ENCODE peak calls at places on chromosomes 5 and 9, in five cellular contexts. A is heart left ventricle, I is HepG2, O is ovary, B is thyroid gland. V is an unnamed sample.

GRCh38 chr9:88051138-88051537 is 76.8 kb upstream of the CDK20 start:
- DNase-seq in A (no peak), B (no peak), O (no peak), I (no peak), V (no peak)

GRCh38 chr5:131541766-131542165 is 93.3 kb downstream of the RAPGEF6 start:
- DNase-seq in A (no peak), B (no peak), I (no peak), O (no peak), V (no peak)

GRCh38 chr5:171701138-171701537 is 84.5 kb upstream of the SMIM23 start:
- DNase-seq in A (peak; percentile 45), B (peak; percentile 35), O (no peak), I (no peak), V (no peak)

GRCh38 chr9:125549465-125550215 is 157.4 kb downstream of the MAPKAP1 start:
- DNase-seq in I (peak; percentile 57), A (peak; percentile 66), O (peak; percentile 68), B (peak; percentile 81), V (peak; percentile 77)

GRCh38 chr9:125649826-125650225 is 57.2 kb downstream of the MAPKAP1 start:
- DNase-seq in O (no peak), I (no peak), B (no peak), A (no peak), V (no peak)

GRCh38 chr5:2896371-2897275 is 145.1 kb upstream of the IRX2 start:
- DNase-seq in B (no peak), A (no peak), I (no peak), O (no peak), V (no peak)

GRCh38 chr9:125749951-125750655 is 2.9 kb downstream of the PBX3 start:
- DNase-seq in I (peak; percentile 62), B (no peak), A (no peak), O (no peak), V (no peak)

GRCh38 chr5:56591081-56591480 is 224.3 kb upstream of the MAP3K1 start:
- DNase-seq in I (no peak), A (no peak), B (no peak), O (no peak), V (no peak)

GRCh38 chr9:5553211-5553610 is 42.9 kb downstream of the PDCD1LG2 start:
- DNase-seq in B (no peak), A (no peak), I (no peak), O (no peak), V (no peak)

GRCh38 chr9:135098400-135099105 is 11.1 kb downstream of the OLFM1 start:
- DNase-seq in O (peak; percentile 59), B (peak; percentile 38), A (peak; percentile 46), I (no peak), V (no peak)

GRCh38 chr5:9653811-9654210 is 23.7 kb upstream of the TAS2R1 start:
- DNase-seq in I (no peak), A (peak; percentile 87), B (no peak), O (no peak), V (peak; percentile 70)

GRCh38 chr5:144864113-144864512 is 693.4 kb downstream of the KCTD16 start:
- DNase-seq in B (no peak), A (no peak), O (no peak), I (no peak), V (no peak)

GRCh38 chr9:118609355-118610044 is 759.7 kb downstream of the BRINP1 start:
- DNase-seq in A (no peak), O (no peak), B (peak; percentile 3), I (no peak), V (no peak)

GRCh38 chr5:143547342-143547741 is 143.9 kb upstream of the NR3C1 start:
- DNase-seq in B (no peak), A (no peak), O (no peak), I (peak; percentile 90), V (no peak)

DNA sequence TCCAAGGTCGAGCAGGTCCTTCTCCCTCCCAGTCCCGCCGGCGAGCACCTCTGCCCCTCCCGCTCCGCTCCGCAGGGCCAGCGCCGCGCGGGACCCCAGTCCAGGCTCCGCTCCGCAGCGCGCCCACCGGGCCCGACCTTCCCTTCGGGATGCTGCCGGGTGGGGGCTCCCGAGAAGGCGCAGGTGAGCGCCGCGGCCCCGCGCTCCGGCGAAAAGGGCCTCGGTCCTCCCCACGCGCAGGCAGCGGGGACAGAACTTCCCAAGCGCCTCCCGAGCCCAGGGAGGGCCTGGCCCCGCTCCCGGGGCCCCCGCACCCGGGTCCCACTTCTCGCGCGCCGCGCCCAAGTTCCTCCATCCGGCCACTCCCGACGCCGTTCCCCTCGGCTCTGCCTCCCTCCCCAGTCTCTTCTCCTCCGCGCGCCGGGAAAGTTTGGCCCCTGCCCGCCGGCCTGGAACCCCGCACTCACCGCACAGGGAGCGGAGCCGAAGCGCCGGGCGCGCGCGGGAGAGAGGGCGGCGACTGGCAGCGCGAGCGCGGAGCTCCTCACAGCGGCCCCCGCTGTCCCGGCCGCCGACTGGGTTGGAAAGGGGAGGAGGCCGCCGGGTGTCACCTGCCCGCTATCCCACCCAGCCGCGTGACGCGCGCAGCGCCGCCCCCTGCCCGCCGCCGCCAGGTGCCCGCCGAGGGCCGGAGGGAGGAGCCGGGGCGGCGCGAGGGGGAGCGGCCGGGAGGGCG is at the start of gene ELOVL7:
- DNase-seq in A (peak; percentile 41), B (peak; percentile 92), I (peak; percentile 59), O (peak; percentile 39), V (peak; percentile 79)
- TF ChIP-seq POLR2A in A (no peak), B (peak; percentile 49), I (peak; percentile 46), O (no peak), V (no peak)

DNA sequence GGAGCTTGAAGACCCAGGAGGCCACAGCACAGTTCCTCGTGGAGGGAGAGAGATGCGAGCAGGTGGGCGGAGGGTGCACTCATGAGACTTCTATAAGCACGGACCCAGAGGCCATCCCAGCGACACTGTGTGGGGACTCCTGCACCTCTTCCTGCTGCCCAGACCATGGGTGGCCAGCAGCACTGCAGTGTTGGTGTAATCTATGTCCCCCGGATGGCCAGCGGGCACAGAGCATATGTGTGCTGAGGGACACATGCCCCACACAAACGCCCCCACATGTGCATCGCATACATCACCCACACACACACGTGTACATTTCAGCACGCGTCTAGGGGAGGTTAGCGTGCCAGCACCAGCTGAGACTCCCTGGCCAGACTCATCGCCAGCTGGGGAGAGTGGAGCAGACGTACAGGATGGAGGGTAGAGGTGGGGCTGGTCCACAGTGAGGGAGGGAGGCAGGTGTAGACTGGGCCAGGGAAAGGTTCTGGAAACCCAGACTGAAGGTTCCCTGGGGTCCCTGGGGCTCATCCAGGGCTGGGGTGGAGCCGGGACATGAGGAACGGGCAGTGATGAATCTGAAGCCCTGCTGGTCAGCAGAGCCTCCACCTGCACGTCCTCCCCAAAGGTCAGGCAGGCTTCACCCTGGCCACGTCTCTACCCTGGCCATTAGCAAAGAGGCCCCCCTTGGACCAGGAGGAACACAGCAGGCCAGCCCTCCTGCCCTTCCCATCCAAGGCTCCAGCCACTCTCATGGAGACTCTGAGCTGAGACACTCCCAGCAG is 27.7 kb downstream of the ADAMTS2 start:
- DNase-seq in A (peak; percentile 18), I (no peak), O (peak; percentile 29), B (no peak), V (no peak)
- H3K4me1 ChIP-seq in A (peaks cover 9% of the 10 kb centered on the region), I (no peaks in the 10 kb centered on the region), O (peaks cover 4% of the 10 kb centered on the region), B (peaks cover 8% of the 10 kb centered on the region), V (no peaks in the 10 kb centered on the region)

GRCh38 chr5:181088289-181088688 is 42.7 kb downstream of the OR2V1 start:
- DNase-seq in I (no peak), B (no peak), O (no peak), A (no peak), V (no peak)
- TF ChIP-seq CTCF in I (peak; percentile 47), B (no peak), O (no peak), A (no peak), V (no peak)

GRCh38 chr9:137212520-137212919 is 7.0 kb downstream of the NDOR1 start:
- DNase-seq in A (no peak), O (no peak), I (no peak), B (no peak), V (no peak)

GRCh38 chr9:137214620-137215019 is 7.4 kb downstream of the RNF208 start:
- DNase-seq in A (no peak), B (no peak), I (no peak), O (no peak), V (no peak)

GRCh38 chr9:137213160-137214060 is 7.9 kb downstream of the NDOR1 start:
- DNase-seq in B (no peak), O (no peak), I (no peak), A (no peak), V (no peak)

GRCh38 chr9:137215196-137215986 is 6.6 kb downstream of the RNF208 start:
- DNase-seq in A (no peak), B (no peak), I (no peak), O (no peak), V (no peak)

GRCh38 chr9:137211532-137211931 is 6.0 kb downstream of the NDOR1 start:
- DNase-seq in A (no peak), B (no peak), O (no peak), I (no peak), V (no peak)
- TF ChIP-seq POLR2A in A (no peak), B (no peak), O (no peak), I (no peak), V (no peak)

DNA sequence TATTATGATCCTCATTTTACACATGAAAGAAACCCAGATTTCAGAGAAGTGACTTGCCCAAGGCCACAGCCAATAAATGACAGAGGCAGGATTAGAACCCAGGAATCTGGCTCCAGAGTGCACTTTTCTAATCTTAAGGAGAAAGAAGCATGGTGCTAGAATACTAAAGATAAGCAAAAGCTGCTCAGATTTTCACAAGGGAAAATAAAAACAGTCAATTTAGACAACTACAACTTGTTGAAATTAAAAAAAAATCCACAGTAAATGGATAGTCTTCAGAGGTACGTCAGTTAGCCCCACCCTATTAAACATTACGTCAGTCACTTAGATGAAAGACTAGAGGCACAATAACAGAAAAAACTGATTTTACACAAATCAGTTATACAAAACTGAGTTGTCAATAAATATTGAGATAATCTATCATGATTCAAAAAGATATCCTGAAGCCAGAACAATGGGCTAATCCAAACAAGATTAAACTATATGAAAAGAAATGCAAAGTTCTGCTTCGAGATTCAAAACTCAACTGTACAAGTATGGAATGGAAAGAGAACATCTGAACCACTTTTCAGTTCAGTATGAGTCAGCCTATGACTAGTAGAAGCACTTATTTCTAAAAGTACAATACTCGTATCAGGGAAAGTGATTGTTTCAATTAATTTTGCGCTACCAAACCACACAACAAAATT is 9.3 kb downstream of the TMEM245 start:
- DNase-seq in B (no peak), O (no peak), I (no peak), A (no peak), V (no peak)
- H3K4me1 ChIP-seq in B (peaks cover 84% of the 10 kb centered on the region), O (peaks cover 12% of the 10 kb centered on the region), I (peaks cover 85% of the 10 kb centered on the region), A (peaks cover 77% of the 10 kb centered on the region), V (peaks cover 100% of the 10 kb centered on the region)

DNA sequence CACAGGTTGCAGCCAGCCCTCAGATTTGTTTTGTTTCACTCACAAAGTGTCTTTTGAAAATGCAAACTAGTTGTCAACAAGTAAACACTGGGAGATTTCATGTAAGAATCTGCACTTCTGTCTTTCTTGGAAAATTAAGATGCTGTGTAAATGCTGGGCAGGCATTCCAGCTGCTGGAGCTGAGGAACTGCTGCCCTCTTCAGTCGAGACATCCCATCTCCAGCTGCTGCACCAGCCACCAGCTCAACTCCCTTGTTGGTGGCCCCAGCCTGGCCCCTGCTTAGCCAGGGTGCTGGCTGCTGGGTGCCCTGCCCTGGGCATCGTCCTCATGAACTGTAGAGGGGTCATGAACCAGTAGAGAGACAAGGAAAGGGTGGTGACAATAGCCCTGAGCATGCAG is 33.1 kb upstream of the AFAP1L1 start:
- DNase-seq in A (no peak), I (no peak), O (no peak), B (no peak), V (no peak)
- TF ChIP-seq CTCF in A (no peak), I (peak; percentile 63), O (no peak), B (no peak), V (no peak)